ENCODE peak calls at places on chromosomes 13 and 19, in four cellular contexts. Z is A549, P is IMR-90, E is stomach. I is an unnamed sample.

GRCh38 chr13:74883834-74884233 is 598.1 kb downstream of the TBC1D4 start:
- DNase-seq in P (peak; percentile 16), E (no peak), Z (no peak), I (no peak)

GRCh38 chr19:55454787-55455243 is 6.6 kb downstream of the ISOC2 start:
- DNase-seq in P (peak; percentile 22), Z (peak; percentile 78), E (no peak), I (no peak)

GRCh38 chr13:53408847-53409568 is 380.4 kb downstream of the OLFM4 start:
- DNase-seq in E (no peak), Z (no peak), P (no peak), I (no peak)

GRCh38 chr19:44626067-44626624 is 12.8 kb downstream of the IGSF23 start:
- DNase-seq in Z (peak; percentile 93), P (peak; percentile 99), E (no peak), I (peak; percentile 38)

GRCh38 chr19:50567052-50567841 is 988 bp downstream of the LRRC4B start:
- DNase-seq in P (no peak), Z (peak; percentile 50), E (no peak), I (no peak)

GRCh38 chr19:11382898-11383705 is 1.0 kb downstream of the EPOR start:
- DNase-seq in Z (peak; percentile 79), E (peak; percentile 71), P (no peak), I (peak; percentile 60)

GRCh38 chr13:24032674-24033073 is 127.8 kb upstream of the SPATA13 start:
- DNase-seq in Z (peak; percentile 28), E (no peak), P (peak; percentile 34), I (no peak)

GRCh38 chr19:12450817-12451216 is 10.0 kb upstream of the ZNF443 start:
- DNase-seq in P (no peak), E (no peak), Z (no peak), I (no peak)

GRCh38 chr13:41231025-41231677 is 32.2 kb downstream of the MTRF1 start:
- DNase-seq in P (no peak), E (no peak), Z (no peak), I (no peak)

GRCh38 chr19:31491246-31491645 is 142.0 kb upstream of the TSHZ3 start:
- DNase-seq in Z (no peak), P (no peak), E (no peak), I (no peak)

GRCh38 chr19:39410620-39411005 is 1.9 kb upstream of the PLEKHG2 start:
- DNase-seq in P (no peak), E (no peak), Z (peak; percentile 36), I (no peak)

GRCh38 chr13:29464105-29464679 is 131.3 kb downstream of the SLC7A1 start:
- DNase-seq in P (no peak), E (no peak), Z (no peak), I (no peak)

GRCh38 chr19:33406521-33407139 is 33.1 kb downstream of the CEBPG start:
- DNase-seq in E (peak; percentile 83), Z (peak; percentile 76), P (peak; percentile 39), I (peak; percentile 66)

GRCh38 chr19:50759886-50760285 is 10.4 kb upstream of the GPR32 start:
- DNase-seq in E (no peak), Z (peak; percentile 72), P (peak; percentile 32), I (no peak)

GRCh38 chr19:55667958-55668357 is 7.1 kb upstream of the EPN1 start:
- DNase-seq in Z (no peak), P (no peak), E (peak; percentile 72), I (no peak)

GRCh38 chr19:48726573-48726972 is 7.0 kb upstream of the MAMSTR start:
- DNase-seq in Z (peak; percentile 65), E (no peak), P (no peak), I (no peak)

DNA sequence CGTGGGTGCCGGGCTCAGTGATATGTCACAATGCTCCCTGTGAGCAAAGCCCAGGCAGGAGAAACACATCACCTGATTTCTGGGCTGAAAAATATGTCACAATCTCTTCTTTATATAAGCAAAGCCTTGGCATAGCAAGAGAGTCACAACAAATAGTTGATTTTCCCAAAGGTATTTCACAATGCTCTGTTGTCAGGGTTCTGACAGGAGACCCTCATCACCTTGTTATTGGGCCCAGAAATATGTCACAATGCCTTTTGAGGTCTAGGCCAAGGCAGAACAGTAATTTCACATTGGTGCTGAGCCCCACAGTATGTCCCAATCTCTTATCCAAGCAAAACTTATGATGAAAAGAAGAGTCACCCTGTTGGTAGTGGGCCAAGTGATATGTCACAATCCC is 125.7 kb downstream of the ZNF675 start:
- DNase-seq in P (no peak), E (no peak), Z (no peak), I (no peak)
- TF ChIP-seq POLR2A in P (no peak), E (no peak), Z (no peak), I (no peak)

GRCh38 chr13:44575035-44575434 is 1.1 kb downstream of the TSC22D1 start:
- DNase-seq in Z (no peak), P (no peak), E (no peak), I (no peak)

GRCh38 chr13:44576396-44577235 is 486 bp upstream of the TSC22D1 start:
- DNase-seq in Z (no peak), E (peak; percentile 34), P (no peak), I (peak; percentile 21)

GRCh38 chr13:44574466-44574855 is 1.7 kb downstream of the TSC22D1 start:
- DNase-seq in E (no peak), P (peak; percentile 36), Z (no peak), I (no peak)

GRCh38 chr13:44577236-44578063 is 1.3 kb upstream of the TSC22D1 start:
- DNase-seq in P (peak; percentile 95), Z (peak; percentile 95), E (peak; percentile 99), I (peak; percentile 98)

GRCh38 chr13:44575741-44576395 is at the start of gene TSC22D1:
- DNase-seq in Z (peak; percentile 23), P (peak; percentile 56), E (peak; percentile 51), I (peak; percentile 40)
- H3K4me1 ChIP-seq in Z (peaks cover 51% of the 10 kb centered on the region), P (peaks cover 24% of the 10 kb centered on the region), E (peaks cover 57% of the 10 kb centered on the region), I (peaks cover 21% of the 10 kb centered on the region)

GRCh38 chr19:46660008-46660517 is 919 bp downstream of the DACT3 start:
- DNase-seq in E (no peak), P (no peak), Z (peak; percentile 54), I (no peak)

GRCh38 chr19:46661020-46661731 is at the start of gene DACT3:
- DNase-seq in P (peak; percentile 100), E (peak; percentile 100), Z (peak; percentile 100), I (peak; percentile 100)

GRCh38 chr19:46660601-46661019 is 372 bp downstream of the DACT3 start:
- DNase-seq in Z (no peak), P (no peak), E (no peak), I (no peak)

GRCh38 chr19:46661735-46662592 is 982 bp upstream of the DACT3 start:
- DNase-seq in Z (peak; percentile 93), P (peak; percentile 90), E (peak; percentile 86), I (peak; percentile 84)

GRCh38 chr19:46659151-46660007 is 1.6 kb downstream of the DACT3 start:
- DNase-seq in P (no peak), E (no peak), Z (peak; percentile 54), I (no peak)
- H3K27ac ChIP-seq in P (peak overlapping the region; percentile 20), E (peak overlapping the region; percentile 77), Z (peak overlapping the region; percentile 64), I (no peak overlapping the region)

GRCh38 chr13:22081430-22081829 is 410.6 kb downstream of the FGF9 start:
- DNase-seq in Z (no peak), P (no peak), E (no peak), I (no peak)

GRCh38 chr13:22082030-22082429 is 411.2 kb downstream of the FGF9 start:
- DNase-seq in E (no peak), P (no peak), Z (no peak), I (no peak)

GRCh38 chr13:22082437-22083100 is 411.7 kb downstream of the FGF9 start:
- DNase-seq in Z (no peak), P (no peak), E (no peak), I (no peak)

GRCh38 chr13:22079961-22080360 is 409.1 kb downstream of the FGF9 start:
- DNase-seq in P (no peak), E (no peak), Z (no peak), I (no peak)

DNA sequence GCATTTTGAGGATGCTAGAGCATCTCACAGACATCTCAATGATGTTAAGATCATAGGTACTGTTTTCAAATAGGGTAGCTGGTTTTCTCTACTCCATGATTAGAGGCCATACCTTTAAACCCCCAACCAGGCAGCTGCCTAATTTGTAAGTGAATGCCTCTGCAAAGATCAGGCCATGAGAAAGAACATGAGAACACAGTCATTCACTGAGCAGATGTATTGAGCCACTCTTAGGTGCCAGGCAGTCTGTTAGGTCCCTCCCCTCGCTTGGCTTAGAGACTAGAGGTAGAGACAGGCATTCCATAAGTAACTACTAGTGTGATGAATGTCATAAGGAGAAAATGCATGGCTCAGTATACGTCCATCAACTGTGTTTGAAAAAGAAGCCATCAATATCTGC is 410.0 kb downstream of the FGF9 start:
- DNase-seq in Z (no peak), P (no peak), E (no peak), I (no peak)
- TF ChIP-seq POLR2A in Z (no peak), P (no peak), E (no peak), I (no peak)

GRCh38 chr13:103516009-103516795 is 450.0 kb upstream of the SLC10A2 start:
- DNase-seq in P (no peak), E (no peak), Z (no peak), I (peak; percentile 21)
- H3K4me1 ChIP-seq in P (no peaks in the 10 kb centered on the region), E (no peaks in the 10 kb centered on the region), Z (peaks cover 11% of the 10 kb centered on the region), I (no peaks in the 10 kb centered on the region)

DNA sequence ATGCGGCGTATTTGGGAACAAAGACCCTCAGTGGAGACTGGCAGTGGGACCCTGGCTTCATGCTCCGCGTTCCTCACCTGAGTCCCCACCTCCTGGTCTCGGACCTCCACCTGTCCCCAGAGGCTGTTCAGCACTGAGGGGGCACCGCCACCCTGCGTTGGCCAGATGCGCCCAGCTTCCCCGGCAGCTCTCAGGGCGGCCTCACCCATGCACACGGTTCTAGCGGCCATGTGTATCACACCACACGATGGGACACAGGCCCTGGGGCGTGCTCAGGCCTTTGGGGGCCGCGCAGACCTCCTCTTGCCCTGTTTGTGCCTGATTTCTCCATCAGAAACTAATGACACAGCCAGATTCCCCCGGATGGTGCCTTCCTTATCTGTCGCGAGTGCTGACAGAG is 138.1 kb downstream of the KDM4B start:
- DNase-seq in P (no peak), E (no peak), Z (no peak), I (no peak)
- H3K27ac ChIP-seq in P (no peak overlapping the region), E (no peak overlapping the region), Z (no peak overlapping the region), I (no peak overlapping the region)

GRCh38 chr19:28314771-28315170 is 898.2 kb downstream of the UQCRFS1 start:
- DNase-seq in Z (no peak), P (no peak), E (no peak), I (no peak)

GRCh38 chr19:28316464-28316863 is 896.5 kb downstream of the UQCRFS1 start:
- DNase-seq in P (no peak), E (no peak), Z (no peak), I (no peak)

GRCh38 chr19:28309072-28309471 is 903.9 kb downstream of the UQCRFS1 start:
- DNase-seq in P (no peak), E (no peak), Z (no peak), I (no peak)

GRCh38 chr19:28312269-28312668 is 900.7 kb downstream of the UQCRFS1 start:
- DNase-seq in P (no peak), Z (no peak), E (no peak), I (no peak)

DNA sequence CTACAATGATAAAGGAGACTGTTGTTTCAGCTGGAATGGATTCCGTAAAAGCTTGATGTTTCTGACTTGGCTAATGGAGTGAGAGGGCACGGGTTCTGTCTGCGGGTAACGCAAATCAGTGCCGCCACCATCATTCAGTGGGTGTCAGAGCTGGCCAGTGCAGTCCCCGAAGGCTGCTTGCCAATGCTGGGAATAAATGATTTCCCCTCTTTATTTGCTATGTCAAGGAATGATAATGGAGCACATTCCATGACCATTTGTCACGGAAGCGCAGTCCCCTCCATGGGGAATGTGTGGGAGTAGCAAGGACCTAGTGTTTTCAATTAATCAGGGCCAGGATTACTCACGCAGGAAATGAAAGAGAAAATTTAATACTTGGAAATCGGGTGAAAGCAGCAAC is 899.3 kb downstream of the UQCRFS1 start:
- DNase-seq in P (peak; percentile 17), Z (no peak), E (no peak), I (no peak)
- TF ChIP-seq POLR2A in P (no peak), Z (no peak), E (no peak), I (no peak)